ENCODE peak calls at places on chromosomes 6 and 20, in eight cellular contexts. X is fibroblast of mammary gland, W is OCI-LY7, L is right atrium auricular region, J is spleen, D is hepatocyte, P is mucosa of descending colon, A is transverse colon. Y is an unnamed sample.

GRCh38 chr6:117167520-117168271 is 97.7 kb upstream of the VGLL2 start:
- DNase-seq in X (no peak), W (no peak), L (no peak), J (no peak), D (peak), P (no peak), A (no peak), Y (peak)

GRCh38 chr6:5771759-5772158 is 235.0 kb downstream of the NRN1 start:
- DNase-seq in X (no peak), W (no peak), L (no peak), J (no peak), D (no peak), P (no peak), A (no peak), Y (no peak)

GRCh38 chr6:91523511-91523910 is 936.6 kb upstream of the MAP3K7 start:
- DNase-seq in X (no peak), W (no peak), L (no peak), J (no peak), D (no peak), P (no peak), A (no peak), Y (no peak)

GRCh38 chr6:12538881-12539357 is 177.6 kb upstream of the PHACTR1 start:
- DNase-seq in X (no peak), W (no peak), L (no peak), J (peak), D (peak), P (no peak), A (no peak), Y (no peak)

GRCh38 chr6:56699066-56699654 is 56.5 kb upstream of the DST start:
- DNase-seq in X (peak), W (peak), L (no peak), J (no peak), D (no peak), P (no peak), A (no peak), Y (peak)

GRCh38 chr6:165760126-165760802 is 97.2 kb upstream of the PDE10A start:
- DNase-seq in X (no peak), W (no peak), L (no peak), J (no peak), D (no peak), P (no peak), A (no peak), Y (no peak)

GRCh38 chr20:35144694-35145093 is 2.4 kb downstream of the EDEM2 start:
- DNase-seq in X (no peak), W (peak), L (no peak), J (peak), D (no peak), P (no peak), A (no peak), Y (no peak)

GRCh38 chr6:71531841-71532240 is 243.2 kb downstream of the OGFRL1 start:
- DNase-seq in X (no peak), W (no peak), L (no peak), J (no peak), D (no peak), P (no peak), A (no peak), Y (no peak)

GRCh38 chr6:41558033-41558807 is 12.0 kb downstream of the FOXP4 start:
- DNase-seq in X (no peak), W (no peak), L (no peak), J (no peak), D (no peak), P (no peak), A (no peak), Y (no peak)

GRCh38 chr20:50916257-50916656 is 15.0 kb downstream of the ADNP start:
- DNase-seq in X (peak), W (no peak), L (no peak), J (no peak), D (peak), P (no peak), A (no peak), Y (peak)

GRCh38 chr6:170438402-170438753 is 114.7 kb downstream of the PSMB1 start:
- DNase-seq in X (peak), W (peak), L (peak), J (peak), D (peak), P (peak), A (peak), Y (peak)

GRCh38 chr6:117451607-117452164 is 25.9 kb upstream of the ROS1 start:
- DNase-seq in X (no peak), W (no peak), L (no peak), J (no peak), D (no peak), P (no peak), A (no peak), Y (peak)

GRCh38 chr6:162344935-162345599 is 382.5 kb downstream of the PRKN start:
- DNase-seq in X (peak), W (no peak), L (no peak), J (no peak), D (no peak), P (no peak), A (no peak), Y (peak)

GRCh38 chr6:11214438-11214837 is 18.0 kb downstream of the NEDD9 start:
- DNase-seq in X (no peak), W (no peak), L (no peak), J (no peak), D (no peak), P (no peak), A (no peak), Y (no peak)

GRCh38 chr6:21871831-21872230 is 278.3 kb downstream of the SOX4 start:
- DNase-seq in X (no peak), W (no peak), L (no peak), J (no peak), D (no peak), P (no peak), A (no peak), Y (no peak)

GRCh38 chr6:27452496-27452897 is 20.4 kb downstream of the ZNF184 start:
- DNase-seq in X (peak), W (peak), L (no peak), J (no peak), D (no peak), P (no peak), A (no peak), Y (peak)

GRCh38 chr20:41577129-41578009 is 40.8 kb downstream of the CHD6 start:
- DNase-seq in X (no peak), W (no peak), L (no peak), J (no peak), D (peak), P (no peak), A (no peak), Y (no peak)

GRCh38 chr6:42704251-42704936 is 18.0 kb downstream of the PRPH2 start:
- DNase-seq in X (peak), W (no peak), L (peak), J (no peak), D (no peak), P (no peak), A (peak), Y (peak)

GRCh38 chr20:1477896-1478490 is 11.3 kb upstream of the NSFL1C start:
- DNase-seq in X (no peak), W (no peak), L (no peak), J (no peak), D (no peak), P (no peak), A (no peak), Y (peak)

GRCh38 chr6:157669747-157670216 is 153.3 kb upstream of the SNX9 start:
- DNase-seq in X (peak), W (no peak), L (peak), J (peak), D (peak), P (peak), A (peak), Y (peak)

GRCh38 chr20:37369846-37370245 is 23.9 kb downstream of the SRC start:
- DNase-seq in X (no peak), W (no peak), L (no peak), J (peak), D (no peak), P (no peak), A (no peak), Y (no peak)

GRCh38 chr6:43454290-43455033 is 886 bp downstream of the DLK2 start:
- DNase-seq in X (peak), W (peak), L (peak), J (peak), D (peak), P (peak), A (peak), Y (peak)

GRCh38 chr6:41732601-41733348 is 2.6 kb downstream of the TFEB start:
- DNase-seq in X (no peak), W (peak), L (no peak), J (peak), D (peak), P (peak), A (peak), Y (peak)

GRCh38 chr20:35215066-35215956 is 11.2 kb upstream of the MMP24 start:
- DNase-seq in X (peak), W (no peak), L (no peak), J (no peak), D (no peak), P (no peak), A (no peak), Y (peak)

GRCh38 chr6:111228094-111228493 is 140.8 kb downstream of the SLC16A10 start:
- DNase-seq in X (peak), W (no peak), L (no peak), J (no peak), D (no peak), P (no peak), A (no peak), Y (peak)

GRCh38 chr6:107699191-107700015 is 124.7 kb downstream of the SCML4 start:
- DNase-seq in X (peak), W (no peak), L (peak), J (no peak), D (no peak), P (no peak), A (no peak), Y (no peak)

GRCh38 chr6:116158641-116159040 is 32.7 kb upstream of the COL10A1 start:
- DNase-seq in X (peak), W (no peak), L (no peak), J (no peak), D (no peak), P (no peak), A (no peak), Y (no peak)

GRCh38 chr6:10138917-10139316 is 276.0 kb downstream of the TFAP2A start:
- DNase-seq in X (no peak), W (no peak), L (no peak), J (no peak), D (no peak), P (no peak), A (no peak), Y (peak)

GRCh38 chr6:13848553-13849150 is 34.3 kb upstream of the MCUR1 start:
- DNase-seq in X (no peak), W (no peak), L (no peak), J (no peak), D (no peak), P (no peak), A (no peak), Y (no peak)

GRCh38 chr6:26033132-26033941 is 53.9 kb upstream of the HFE start:
- DNase-seq in X (peak), W (peak), L (peak), J (peak), D (peak), P (peak), A (peak), Y (peak)

GRCh38 chr6:76708641-76709331 is 636.3 kb upstream of the IMPG1 start:
- DNase-seq in X (no peak), W (no peak), L (no peak), J (no peak), D (no peak), P (no peak), A (no peak), Y (no peak)

DNA sequence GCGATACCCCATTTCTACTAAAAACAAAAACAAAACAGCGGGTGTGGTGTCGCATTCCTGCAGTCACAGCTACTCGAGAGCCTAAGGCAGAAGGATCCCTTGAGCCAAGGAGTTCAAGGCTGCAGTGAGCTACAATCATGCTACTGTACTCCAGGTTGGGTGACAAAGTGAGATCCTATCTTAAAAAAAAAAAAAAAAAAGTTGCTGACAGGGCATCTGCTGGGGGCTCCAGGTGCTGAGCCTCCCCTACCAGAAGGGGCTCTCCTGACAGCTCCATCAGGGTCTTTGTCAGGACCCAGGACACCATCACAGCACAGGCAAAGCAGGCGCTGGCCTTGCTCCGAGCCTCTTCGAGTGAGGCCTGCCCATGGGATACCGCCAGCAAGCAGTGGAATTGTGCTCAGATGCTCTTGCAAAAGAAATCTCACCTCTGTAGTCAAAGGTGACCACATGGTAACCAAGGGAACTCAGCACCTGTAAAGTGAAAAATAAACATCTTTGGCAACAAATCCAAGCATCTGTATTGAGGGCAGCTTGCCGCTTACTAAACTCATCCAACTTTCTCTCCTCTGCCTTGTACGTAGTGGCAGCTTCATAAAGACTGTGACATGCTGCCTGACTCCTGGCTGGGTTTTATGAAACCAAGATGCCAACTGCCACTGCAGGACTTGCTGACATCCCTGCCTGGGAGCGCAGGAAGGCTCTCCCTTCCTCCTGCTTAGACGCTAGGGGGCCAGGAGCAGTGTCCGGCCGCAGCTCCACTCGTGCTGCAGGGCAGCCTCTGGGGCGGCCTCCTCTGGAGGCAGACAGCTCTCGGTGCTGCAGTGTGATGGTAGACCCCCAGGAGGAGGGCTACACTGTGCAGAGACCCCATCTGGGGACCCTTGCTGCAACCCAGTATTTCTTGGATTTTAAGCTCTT is 66.9 kb downstream of the PYGB start:
- DNase-seq in X (no peak), W (no peak), L (no peak), J (peak), D (no peak), P (peak), A (peak), Y (no peak)
- TF ChIP-seq CTCF in X (no peak), W (no peak), L (no peak), J (no peak), D (peak), P (no peak), A (no peak), Y (no peak)

GRCh38 chr6:109428889-109429477 is 11.4 kb downstream of the PPIL6 start:
- DNase-seq in X (peak), W (no peak), L (no peak), J (no peak), D (peak), P (no peak), A (no peak), Y (no peak)
- H3K4me3 ChIP-seq in X (no peak), W (no peak), L (no peak), J (no peak), D (no peak), P (no peak), A (no peak), Y (no peak)

GRCh38 chr6:128586095-128586494 is 65.7 kb upstream of the PTPRK start:
- DNase-seq in X (no peak), W (no peak), L (no peak), J (no peak), D (no peak), P (no peak), A (no peak), Y (no peak)

DNA sequence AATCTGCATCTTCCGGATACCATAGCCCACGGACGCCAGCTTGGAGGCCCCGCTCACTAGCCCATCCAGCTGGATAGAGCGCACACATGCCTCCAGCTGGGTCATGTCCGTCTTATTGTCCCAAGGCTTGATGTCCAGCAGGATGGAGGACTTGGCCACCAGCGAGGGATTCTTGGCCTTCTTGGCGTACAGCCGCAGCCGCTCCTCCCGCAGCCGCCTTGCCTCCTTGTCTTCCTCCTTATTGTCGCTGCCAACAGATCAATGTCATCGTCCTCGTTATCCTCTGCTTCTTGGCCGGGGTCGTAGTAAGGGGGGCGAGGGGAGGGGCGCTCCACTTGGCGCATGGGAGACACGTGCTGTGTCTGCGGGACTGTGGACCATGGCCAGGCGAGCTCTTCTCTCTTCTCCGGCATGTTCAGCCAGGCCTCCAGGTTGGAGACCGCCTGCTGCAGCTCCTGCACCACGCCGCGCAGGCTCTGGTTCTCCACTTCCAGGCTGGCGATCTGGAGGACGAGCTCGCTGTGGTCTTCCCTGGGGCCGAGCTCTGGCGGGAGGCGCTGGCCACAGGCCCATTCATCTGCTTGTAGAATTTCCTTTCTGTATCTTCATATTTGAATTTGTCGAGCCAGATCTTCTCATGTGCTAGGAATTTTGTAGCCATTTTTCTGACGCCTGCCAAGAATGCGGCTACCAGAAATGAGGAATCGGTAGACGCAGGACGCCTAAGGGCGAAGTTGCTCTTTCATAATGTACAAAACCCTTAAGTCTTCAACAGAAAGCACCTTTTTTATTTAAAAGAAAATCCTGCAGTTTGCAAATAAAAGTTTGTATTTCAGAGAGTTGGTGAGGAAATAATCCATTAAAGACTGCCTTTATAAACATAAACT is 60.1 kb upstream of the PTPRK start:
- DNase-seq in X (no peak), W (no peak), L (peak), J (no peak), D (no peak), P (no peak), A (no peak), Y (no peak)
- TF ChIP-seq CTCF in X (no peak), W (no peak), L (no peak), J (no peak), D (no peak), P (no peak), A (no peak), Y (no peak)

DNA sequence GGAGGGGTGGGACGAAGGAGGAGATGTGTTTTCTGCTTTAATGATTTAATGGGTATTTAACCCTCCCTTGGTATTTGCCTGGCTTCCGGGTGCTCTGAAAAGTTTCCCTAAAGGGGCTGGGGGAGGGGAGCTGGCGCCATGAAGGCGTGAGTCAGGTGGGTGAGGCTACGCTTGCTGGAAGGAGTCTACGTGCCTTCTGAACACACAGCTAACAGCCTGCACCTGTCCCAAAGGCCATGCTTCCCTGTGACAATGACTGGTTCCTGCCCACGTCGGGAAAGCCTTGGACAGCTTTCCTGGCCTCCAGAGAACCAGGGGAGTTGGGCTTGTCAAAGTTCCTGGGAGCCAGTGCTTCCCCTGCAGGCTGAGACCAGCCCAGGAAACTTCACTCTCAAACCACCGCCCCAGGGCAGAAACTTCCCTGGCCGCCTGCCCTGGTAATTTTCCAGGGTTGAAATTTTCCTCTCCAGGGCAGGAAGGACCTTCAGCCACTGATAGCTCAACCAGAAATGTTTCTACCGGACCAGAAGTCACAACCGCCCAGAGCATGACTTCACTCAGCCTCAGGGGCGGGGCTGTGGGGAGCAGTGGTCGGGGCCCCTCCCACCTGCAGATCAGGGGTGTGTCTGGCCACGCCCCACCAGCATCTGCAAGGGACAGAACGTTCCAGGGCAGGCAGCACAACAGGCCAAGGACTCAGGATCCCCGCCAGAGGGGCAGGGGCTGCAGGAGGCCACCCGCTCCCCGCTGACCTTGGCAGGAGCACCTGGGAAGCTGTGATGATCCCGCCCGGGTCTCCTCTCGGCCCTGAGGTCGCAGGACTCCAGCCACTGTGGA is 18.6 kb upstream of the SLCO4A1 start:
- DNase-seq in X (peak), W (peak), L (peak), J (peak), D (peak), P (peak), A (peak), Y (peak)
- H3K4me3 ChIP-seq in X (no peak), W (peak), L (no peak), J (peak), D (no peak), P (no peak), A (no peak), Y (no peak)

GRCh38 chr20:49811825-49812462 is 684 bp upstream of the SLC9A8 start:
- DNase-seq in X (peak), W (no peak), L (no peak), J (no peak), D (peak), P (no peak), A (no peak), Y (peak)

GRCh38 chr20:49814057-49814675 is 1.5 kb downstream of the SLC9A8 start:
- DNase-seq in X (peak), W (no peak), L (no peak), J (no peak), D (no peak), P (no peak), A (no peak), Y (peak)

GRCh38 chr20:49813305-49813974 is 812 bp downstream of the SLC9A8 start:
- DNase-seq in X (no peak), W (no peak), L (no peak), J (no peak), D (no peak), P (peak), A (no peak), Y (no peak)

GRCh38 chr20:49810491-49811190 is 2.0 kb upstream of the SLC9A8 start:
- DNase-seq in X (no peak), W (no peak), L (no peak), J (no peak), D (no peak), P (no peak), A (no peak), Y (peak)

GRCh38 chr20:49812463-49813304 is at the start of gene SLC9A8:
- DNase-seq in X (peak), W (peak), L (peak), J (peak), D (peak), P (peak), A (peak), Y (peak)
- TF ChIP-seq CTCF in X (no peak), W (no peak), L (no peak), J (peak), D (peak), P (peak), A (no peak), Y (no peak)

GRCh38 chr6:168863467-168863866 is 390.2 kb downstream of the THBS2 start:
- DNase-seq in X (no peak), W (no peak), L (no peak), J (no peak), D (no peak), P (no peak), A (no peak), Y (no peak)
- H3K4me3 ChIP-seq in X (no peak), W (no peak), L (no peak), J (no peak), D (no peak), P (no peak), A (no peak), Y (no peak)

GRCh38 chr6:82588859-82589412 is 225.3 kb downstream of the TPBG start:
- DNase-seq in X (no peak), W (no peak), L (no peak), J (no peak), D (no peak), P (no peak), A (no peak), Y (no peak)
- TF ChIP-seq CTCF in X (no peak), W (no peak), L (no peak), J (no peak), D (no peak), P (no peak), A (no peak), Y (no peak)

Y was measured in epithelial cell of esophagus.